ENCODE peak calls at places on chromosomes 1 and 21, in five cellular contexts. K is fibroblast of lung, T is transverse colon, Q is HCT116, O is OCI-LY7. W is an unnamed sample. For H3K4me1 and H3K36me3, the result is how much of the 10 kb centered on the place peaks cover.

GRCh38 chr1:198701250-198701649 is 62.4 kb downstream of the PTPRC start:
- DNase-seq in T (no peak), Q (no peak), K (no peak), O (no peak), W (no peak)

GRCh38 chr1:47223921-47224675 is 7.9 kb downstream of the TAL1 start:
- DNase-seq in K (no peak), O (no peak), T (no peak), Q (no peak), W (no peak)

GRCh38 chr1:207672525-207673130 is 27.7 kb downstream of the CR1L start:
- DNase-seq in T (peak), Q (peak), K (peak), O (peak), W (peak)

GRCh38 chr1:4634793-4635406 is 19.5 kb upstream of the AJAP1 start:
- DNase-seq in T (no peak), K (no peak), O (no peak), Q (no peak), W (no peak)

GRCh38 chr1:30407862-30408580 is 315.4 kb downstream of the MATN1 start:
- DNase-seq in T (no peak), O (no peak), K (no peak), Q (no peak), W (no peak)

GRCh38 chr1:220950576-220950975 is 71.3 kb downstream of the HLX start:
- DNase-seq in O (no peak), Q (no peak), T (no peak), K (peak), W (no peak)

GRCh38 chr1:23530089-23530749 is 814 bp downstream of the E2F2 start:
- DNase-seq in Q (no peak), O (peak), T (peak), K (no peak), W (no peak)

GRCh38 chr1:108502138-108502537 is 52.0 kb downstream of the NBPF6 start:
- DNase-seq in Q (no peak), T (no peak), K (no peak), O (no peak), W (no peak)

GRCh38 chr1:61459345-61459744 is 265.6 kb downstream of the TM2D1 start:
- DNase-seq in K (no peak), T (no peak), O (no peak), Q (no peak), W (no peak)

GRCh38 chr1:12019858-12020509 is 686 bp downstream of the MIIP start:
- DNase-seq in O (no peak), K (no peak), Q (no peak), T (no peak), W (peak)

GRCh38 chr1:201269241-201269640 is 14.1 kb upstream of the PKP1 start:
- DNase-seq in O (no peak), K (no peak), T (no peak), Q (no peak), W (no peak)

GRCh38 chr1:227365473-227366067 is 47.3 kb upstream of the CDC42BPA start:
- DNase-seq in T (peak), Q (no peak), O (no peak), K (no peak), W (no peak)

GRCh38 chr1:183138301-183138700 is 47.8 kb upstream of the LAMC2 start:
- DNase-seq in K (no peak), O (no peak), T (no peak), Q (no peak), W (no peak)

GRCh38 chr1:157099633-157100009 is at the start of gene ETV3L:
- DNase-seq in O (no peak), K (no peak), T (no peak), Q (no peak), W (no peak)

GRCh38 chr1:204384636-204385354 is 25.1 kb upstream of the PLEKHA6 start:
- DNase-seq in O (no peak), T (no peak), Q (no peak), K (peak), W (peak)

GRCh38 chr1:151862604-151863003 is 9.1 kb upstream of the THEM5 start:
- DNase-seq in T (no peak), O (no peak), K (no peak), Q (no peak), W (no peak)

GRCh38 chr21:43291347-43291950 is 122.6 kb downstream of the CRYAA start:
- DNase-seq in T (no peak), O (no peak), Q (no peak), K (no peak), W (no peak)

GRCh38 chr1:52263153-52263910 is 102.7 kb downstream of the CC2D1B start:
- DNase-seq in Q (no peak), O (no peak), K (peak), T (peak), W (no peak)

GRCh38 chr1:22639286-22639685 is 2.9 kb downstream of the C1QA start:
- DNase-seq in O (peak), K (peak), T (peak), Q (no peak), W (peak)

GRCh38 chr1:21436488-21437340 is 3.2 kb upstream of the NBPF3 start:
- DNase-seq in T (peak), O (no peak), Q (no peak), K (no peak), W (no peak)

GRCh38 chr1:151309851-151310323 is 17.3 kb downstream of the PI4KB start:
- DNase-seq in O (no peak), Q (no peak), K (peak), T (no peak), W (peak)

GRCh38 chr1:37602750-37603694 is 7.3 kb upstream of the GNL2 start:
- DNase-seq in Q (no peak), K (peak), T (peak), O (peak), W (peak)

GRCh38 chr21:44260791-44261190 is 906 bp downstream of the DNMT3L start:
- DNase-seq in Q (no peak), O (no peak), T (no peak), K (no peak), W (no peak)

GRCh38 chr1:72178266-72178665 is 104.1 kb downstream of the NEGR1 start:
- DNase-seq in K (no peak), O (no peak), T (no peak), Q (no peak), W (peak)

GRCh38 chr21:36125513-36126121 is 9.3 kb upstream of the CBR3 start:
- DNase-seq in Q (no peak), O (peak), T (peak), K (peak), W (peak)

DNA sequence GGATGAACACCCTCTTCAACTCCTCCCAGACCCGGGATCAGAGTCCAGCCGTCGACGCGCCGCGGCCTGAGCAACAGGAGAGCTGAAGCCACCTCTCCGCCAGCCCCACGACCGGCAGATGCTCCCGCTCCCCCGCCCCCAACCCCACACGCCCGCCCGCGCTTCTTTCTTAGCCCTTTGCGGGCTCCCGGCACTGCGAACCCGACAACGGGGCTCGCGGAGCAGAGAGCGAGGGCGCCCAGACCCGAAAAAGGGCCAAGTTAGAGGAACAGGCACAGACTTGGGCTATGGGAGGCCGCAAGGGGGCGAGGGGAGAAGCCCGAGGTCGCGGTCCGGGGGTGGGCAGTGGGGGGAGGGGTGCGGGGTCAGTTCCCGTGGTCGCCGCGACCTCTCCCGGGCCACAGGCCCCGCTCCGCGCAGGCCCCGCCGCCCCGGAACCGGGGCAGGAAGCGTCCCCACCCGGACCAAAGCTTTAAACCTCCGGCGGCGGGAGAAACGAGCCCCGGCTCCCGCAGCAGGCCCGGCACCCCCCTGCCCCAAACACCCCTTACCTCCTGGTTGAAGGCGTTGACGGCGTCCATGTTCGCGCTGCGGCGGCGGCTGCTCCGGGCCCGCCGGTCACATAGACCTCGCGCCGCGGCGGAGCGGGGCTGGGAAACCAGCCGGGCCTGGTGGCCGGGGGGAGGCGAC is 661 bp downstream of the SCAF4 start:
- DNase-seq in T (peak), Q (no peak), O (peak), K (peak), W (peak)
- H3K4me1 ChIP-seq in T (under half), Q (under half), O (half or more), K (under half), W (under half)

GRCh38 chr1:248873409-248873992 is 14.6 kb upstream of the ZNF692 start:
- DNase-seq in O (peak), K (peak), Q (peak), T (peak), W (peak)

GRCh38 chr1:248872752-248873408 is 14.0 kb upstream of the ZNF692 start:
- DNase-seq in T (peak), K (peak), Q (peak), O (peak), W (peak)

GRCh38 chr1:248873993-248874671 is 15.2 kb upstream of the ZNF692 start:
- DNase-seq in Q (peak), T (peak), O (peak), K (peak), W (peak)

GRCh38 chr1:248871837-248872401 is 13.0 kb upstream of the ZNF692 start:
- DNase-seq in K (no peak), O (no peak), Q (no peak), T (no peak), W (no peak)
- H3K4me3 ChIP-seq in K (peak), O (peak), Q (no peak), T (no peak), W (peak)

GRCh38 chr1:235129774-235130570 is 1.3 kb upstream of the TOMM20 start:
- DNase-seq in K (no peak), T (no peak), O (no peak), Q (no peak), W (no peak)

GRCh38 chr1:235127203-235127602 is 1.4 kb downstream of the TOMM20 start:
- DNase-seq in T (no peak), K (no peak), Q (no peak), O (peak), W (peak)

GRCh38 chr1:235130766-235131270 is 2.2 kb upstream of the TOMM20 start:
- DNase-seq in K (no peak), T (no peak), O (no peak), Q (no peak), W (no peak)

GRCh38 chr1:235127774-235128452 is 724 bp downstream of the TOMM20 start:
- DNase-seq in T (no peak), K (no peak), Q (no peak), O (peak), W (peak)

GRCh38 chr1:235128453-235129328 is at the start of gene TOMM20:
- DNase-seq in T (peak), K (peak), Q (peak), O (peak), W (peak)
- H3K36me3 ChIP-seq in T (under half), K (under half), Q (under half), O (half or more), W (under half)

GRCh38 chr1:3125078-3125477 is 56.1 kb downstream of the PRDM16 start:
- DNase-seq in T (no peak), O (no peak), K (no peak), Q (no peak), W (no peak)
- H3K4me1 ChIP-seq in T (under half), O (under half), K (under half), Q (under half), W (under half)

DNA sequence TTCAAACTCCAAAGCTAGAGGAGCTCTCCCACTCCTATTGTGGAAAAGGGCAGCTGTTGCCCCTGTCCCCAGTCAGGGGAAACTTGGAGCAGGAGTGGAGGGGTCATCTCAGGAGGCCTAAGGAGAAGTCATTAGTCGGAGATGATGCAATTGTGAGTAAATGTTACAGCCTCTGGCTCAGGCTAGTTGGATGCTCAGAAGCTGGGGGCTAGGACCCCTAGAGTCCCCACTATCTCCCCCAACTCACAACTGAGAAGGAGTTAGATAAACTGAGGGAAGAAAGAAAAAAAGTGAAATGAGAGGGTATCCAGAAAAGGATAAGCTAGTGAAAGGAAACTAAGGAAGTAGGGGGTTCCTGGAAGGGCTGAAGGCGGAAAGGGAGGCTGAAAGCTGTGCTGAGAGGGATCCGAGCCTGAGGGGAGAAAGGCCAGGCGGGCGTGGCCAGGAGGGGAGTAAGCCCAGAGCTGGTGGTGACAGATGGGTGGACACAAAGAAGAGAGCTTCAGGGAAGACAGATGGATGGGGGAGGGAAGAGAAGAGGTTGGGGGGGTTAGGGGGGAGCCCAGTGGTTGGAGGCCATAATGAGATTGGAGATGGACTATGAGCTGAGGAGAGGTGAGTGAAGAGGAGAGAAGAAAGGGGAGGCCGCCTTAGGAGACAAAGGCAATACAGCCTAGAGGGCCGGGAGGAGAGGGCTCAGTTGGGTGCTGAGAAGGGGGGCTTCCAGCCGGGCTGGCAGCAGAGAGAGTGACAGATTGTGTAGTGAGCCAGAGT is 4.5 kb upstream of the NHLH1 start:
- DNase-seq in K (peak), Q (no peak), T (no peak), O (no peak), W (peak)
- H3K4me3 ChIP-seq in K (no peak), Q (no peak), T (no peak), O (no peak), W (no peak)

GRCh38 chr21:16330340-16331319 is 600.8 kb downstream of the USP25 start:
- DNase-seq in T (no peak), Q (peak), K (peak), O (peak), W (peak)
- H3K36me3 ChIP-seq in T (under half), Q (under half), K (under half), O (under half), W (under half)

GRCh38 chr1:27527223-27527856 is 37.4 kb upstream of the WASF2 start:
- DNase-seq in O (peak), T (peak), Q (no peak), K (peak), W (no peak)

GRCh38 chr1:27527857-27528700 is 38.1 kb upstream of the WASF2 start:
- DNase-seq in Q (no peak), T (peak), K (no peak), O (peak), W (no peak)

GRCh38 chr1:27530192-27530591 is 40.2 kb upstream of the WASF2 start:
- DNase-seq in O (no peak), T (no peak), Q (no peak), K (no peak), W (no peak)

GRCh38 chr1:27528701-27529637 is 39.0 kb upstream of the WASF2 start:
- DNase-seq in Q (no peak), T (peak), K (peak), O (no peak), W (peak)

DNA sequence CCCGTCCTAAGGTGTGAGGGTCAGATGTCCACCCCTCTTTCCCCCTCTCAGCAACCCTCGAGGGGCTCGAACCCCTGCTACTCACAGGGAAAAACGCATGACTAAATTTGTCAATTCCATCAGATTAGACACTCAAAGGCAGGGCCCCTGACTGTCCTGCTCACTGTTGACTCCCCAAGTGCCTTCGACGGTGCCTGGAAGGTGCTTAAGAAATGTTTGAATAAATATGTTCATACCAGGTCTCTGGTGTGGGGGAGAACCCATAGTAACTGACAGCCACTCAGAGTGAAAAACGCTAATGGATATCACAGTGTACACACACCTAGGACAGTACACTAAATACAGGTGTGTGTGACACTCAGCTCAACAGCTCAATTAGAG is 39.7 kb upstream of the WASF2 start:
- DNase-seq in T (no peak), O (no peak), K (no peak), Q (no peak), W (no peak)
- H3K4me1 ChIP-seq in T (half or more), O (under half), K (under half), Q (half or more), W (under half)

GRCh38 chr1:171828794-171829193 is 12.5 kb upstream of the DNM3 start:
- DNase-seq in K (no peak), O (no peak), T (no peak), Q (no peak), W (no peak)
- H3K4me3 ChIP-seq in K (no peak), O (no peak), T (no peak), Q (no peak), W (no peak)